ENCODE peak calls at places on chromosome 17, in six cellular contexts. B is K562, R is A549, V is transverse colon, J is stomach, Q is GM12878. G is an unnamed sample.

GRCh38 chr17:70767102-70767701 is 597.9 kb downstream of the KCNJ2 start:
- DNase-seq in R (peak), Q (no peak), J (no peak), V (no peak), B (no peak), G (no peak)

GRCh38 chr17:19238167-19238505 is 970 bp downstream of the EPN2 start:
- DNase-seq in Q (no peak), R (peak), J (peak), B (no peak), V (peak), G (peak)

GRCh38 chr17:8152112-8152775 is at the start of gene PER1:
- DNase-seq in B (peak), Q (peak), V (peak), R (peak), J (peak), G (peak)

GRCh38 chr17:43406676-43407645 is 8.2 kb downstream of the ARL4D start:
- DNase-seq in R (no peak), Q (no peak), J (no peak), V (no peak), B (no peak), G (no peak)

GRCh38 chr17:42131971-42132370 is 9.4 kb downstream of the HSPB9 start:
- DNase-seq in J (no peak), V (no peak), Q (no peak), B (no peak), R (no peak), G (no peak)

GRCh38 chr17:79306688-79307323 is 232.2 kb downstream of the ENGASE start:
- DNase-seq in B (no peak), R (no peak), Q (no peak), J (peak), V (no peak), G (peak)

GRCh38 chr17:77247048-77247541 is 106.3 kb downstream of the SEC14L1 start:
- DNase-seq in J (peak), B (peak), R (peak), Q (no peak), V (peak), G (peak)

GRCh38 chr17:31452101-31452500 is 60.6 kb downstream of the RAB11FIP4 start:
- DNase-seq in R (no peak), J (no peak), Q (no peak), B (no peak), V (no peak), G (no peak)

GRCh38 chr17:16929757-16930520 is 42.0 kb downstream of the TNFRSF13B start:
- DNase-seq in V (no peak), Q (no peak), J (no peak), B (no peak), R (no peak), G (peak)

GRCh38 chr17:80053102-80053501 is 16.7 kb downstream of the CCDC40 start:
- DNase-seq in V (no peak), B (no peak), R (no peak), J (no peak), Q (no peak), G (no peak)

GRCh38 chr17:79985361-79985760 is 50.3 kb downstream of the TBC1D16 start:
- DNase-seq in B (no peak), J (no peak), R (no peak), Q (no peak), V (no peak), G (no peak)

GRCh38 chr17:41413353-41413752 is 11.0 kb downstream of the KRT37 start:
- DNase-seq in V (no peak), B (no peak), J (no peak), R (no peak), Q (no peak), G (no peak)

GRCh38 chr17:57911021-57911420 is 44.2 kb downstream of the CUEDC1 start:
- DNase-seq in J (no peak), R (no peak), Q (no peak), V (no peak), B (no peak), G (no peak)

GRCh38 chr17:8068736-8069586 is 18.6 kb downstream of the ALOX12B start:
- DNase-seq in R (no peak), Q (no peak), V (peak), J (no peak), B (no peak), G (no peak)

GRCh38 chr17:18246880-18247612 is 11.5 kb downstream of the FLII start:
- DNase-seq in J (peak), R (peak), Q (no peak), V (peak), B (peak), G (peak)

GRCh38 chr17:71959129-71959528 is 161.7 kb upstream of the SOX9 start:
- DNase-seq in J (no peak), Q (peak), B (no peak), R (peak), V (no peak), G (no peak)

GRCh38 chr17:39752241-39752831 is 14.6 kb downstream of the GRB7 start:
- DNase-seq in J (peak), V (no peak), Q (no peak), B (no peak), R (no peak), G (peak)

GRCh38 chr17:39753514-39754160 is 15.9 kb downstream of the GRB7 start:
- DNase-seq in J (peak), R (no peak), B (peak), V (peak), Q (no peak), G (peak)

GRCh38 chr17:39750131-39751015 is 12.6 kb downstream of the GRB7 start:
- DNase-seq in B (no peak), Q (no peak), R (no peak), J (no peak), V (peak), G (no peak)

GRCh38 chr17:39751016-39751543 is 13.3 kb downstream of the GRB7 start:
- DNase-seq in V (peak), J (no peak), B (no peak), Q (no peak), R (no peak), G (no peak)

DNA sequence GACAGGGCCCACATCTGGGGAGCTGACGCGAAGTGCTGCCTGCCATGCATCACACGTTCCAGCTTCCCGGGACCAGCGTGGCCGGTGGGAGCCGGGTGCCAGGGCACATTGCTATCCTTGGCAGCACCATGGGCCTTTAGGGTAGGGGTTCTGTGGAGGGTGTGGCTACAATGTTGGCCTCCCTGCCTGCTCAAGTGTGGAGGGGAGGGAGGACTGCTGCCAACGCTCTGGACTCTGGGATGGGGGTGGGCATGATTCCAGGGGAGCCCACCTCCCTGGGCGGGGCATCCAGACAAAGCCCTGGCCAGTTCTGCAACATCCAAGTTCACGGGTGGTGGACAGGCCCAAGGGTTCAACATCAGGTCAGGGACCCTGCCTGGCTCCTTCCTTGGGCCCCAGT is 13.9 kb downstream of the GRB7 start:
- DNase-seq in J (no peak), B (no peak), V (no peak), Q (no peak), R (no peak), G (peak)
- TF ChIP-seq EP300 in J (no peak), B (no peak), V (no peak), Q (no peak), R (no peak), G (no peak)

DNA sequence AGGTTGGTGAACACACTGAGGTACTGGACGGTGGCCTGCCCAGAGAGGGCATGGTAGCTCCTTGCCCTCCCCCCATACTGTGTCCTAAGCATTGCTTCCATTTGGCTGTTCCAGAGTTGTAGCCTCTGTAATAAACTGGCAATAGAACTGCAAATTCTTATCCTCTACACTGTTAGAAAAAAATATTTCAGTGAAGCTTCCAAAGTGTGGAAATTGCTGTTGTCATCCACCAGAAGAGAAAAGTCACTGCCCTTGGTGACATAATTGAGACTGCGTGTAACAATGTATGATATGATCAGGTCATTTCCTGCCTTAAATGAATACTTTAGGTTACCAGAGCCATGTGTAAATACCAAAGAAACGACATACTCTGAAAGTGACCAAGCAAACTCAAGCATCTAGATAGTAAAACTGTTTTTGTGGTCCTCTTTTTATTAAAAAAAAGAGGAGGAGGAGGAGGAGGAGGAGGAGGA is 65.9 kb downstream of the CEP95 start:
- DNase-seq in J (no peak), Q (no peak), B (no peak), V (no peak), R (no peak), G (no peak)
- TF ChIP-seq EP300 in J (no peak), Q (no peak), B (peak), V (no peak), R (no peak), G (no peak)

DNA sequence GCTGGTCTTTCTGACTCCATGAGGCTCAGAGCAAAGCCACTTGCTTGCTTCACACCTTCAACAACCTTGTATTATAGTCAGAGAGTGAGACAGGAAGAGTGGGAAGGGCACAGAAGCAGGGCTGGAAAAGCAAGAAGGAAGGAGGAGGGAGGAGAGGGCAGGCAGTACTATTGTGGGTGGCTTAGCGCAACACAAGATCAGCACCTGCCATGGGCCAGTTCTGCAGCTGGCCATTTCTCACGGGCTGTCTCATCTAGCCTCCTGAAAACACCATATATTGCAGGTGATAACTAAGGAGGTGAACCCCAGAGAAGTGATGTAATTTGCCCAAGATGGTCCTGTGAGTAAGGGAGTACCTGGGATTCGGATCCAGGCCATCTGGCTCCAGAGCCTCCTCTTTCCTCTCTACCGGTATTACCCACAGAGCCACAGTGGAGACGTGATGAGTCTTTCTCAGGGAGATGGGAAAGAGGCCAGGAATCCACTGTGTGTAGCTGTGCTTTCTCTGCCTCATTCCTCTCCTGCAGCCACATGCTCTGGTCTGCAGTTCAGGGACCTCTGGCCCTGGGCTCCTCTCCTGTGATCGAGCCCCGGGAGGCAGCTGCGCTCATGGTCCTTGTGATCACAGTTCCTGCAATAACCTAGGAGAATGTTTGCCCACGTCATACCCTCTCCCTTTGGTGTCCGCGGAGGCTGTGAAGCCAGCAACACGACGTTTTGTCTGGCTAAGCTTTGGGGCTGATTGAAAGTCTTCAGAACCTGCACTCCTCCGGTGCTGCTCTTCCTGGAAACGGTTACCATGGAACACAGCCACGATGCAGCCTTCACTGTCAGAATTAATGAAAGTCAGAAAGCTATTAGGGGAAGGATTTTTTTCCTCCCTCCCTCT is 178.1 kb upstream of the CCL2 start:
- DNase-seq in R (no peak), Q (no peak), B (no peak), J (no peak), V (no peak), G (no peak)
- TF ChIP-seq EP300 in R (no peak), Q (no peak), B (no peak), J (no peak), V (no peak), G (no peak)

GRCh38 chr17:6831662-6832263 is at the start of gene TEKT1:
- DNase-seq in J (peak), R (peak), Q (no peak), V (peak), B (peak), G (peak)
- TF ChIP-seq EP300 in J (no peak), R (no peak), Q (no peak), V (no peak), B (no peak), G (no peak)

GRCh38 chr17:48841395-48841831 is 10.6 kb downstream of the CALCOCO2 start:
- DNase-seq in R (no peak), B (no peak), J (no peak), V (no peak), Q (peak), G (no peak)
- TF ChIP-seq EP300 in R (no peak), B (no peak), J (peak), V (no peak), Q (no peak), G (peak)

G was measured in upper lobe of left lung.